ENCODE peak calls at places on chromosomes 6 and 20, in ten cellular contexts. Y, K, M, W, F, T, G, X, N and L are unnamed samples.
A peak's percentile ranks its signal among the peaks of the same experiment; 100 is the strongest.

GRCh38 chr20:24339179-24339578 is 130.2 kb upstream of the SYNDIG1 start:
- DNase-seq in Y (no peak), K (no peak), M (no peak), W (no peak), F (no peak), T (no peak), G (no peak), X (no peak), N (no peak), L (no peak)

GRCh38 chr6:91278416-91278815 is 691.5 kb upstream of the MAP3K7 start:
- DNase-seq in Y (no peak), K (no peak), M (no peak), W (no peak), F (no peak), T (no peak), G (no peak), X (no peak), N (no peak), L (no peak)

GRCh38 chr20:57659789-57660509 is 39.7 kb upstream of the ZBP1 start:
- DNase-seq in Y (no peak), K (peak; percentile 8), M (no peak), W (no peak), F (no peak), T (peak; percentile 42), G (peak; percentile 14), X (no peak), N (no peak), L (no peak)

GRCh38 chr6:9121551-9121950 is 686.2 kb upstream of the SLC35B3 start:
- DNase-seq in Y (no peak), K (no peak), M (no peak), W (no peak), F (peak; percentile 9), T (no peak), G (no peak), X (no peak), N (no peak), L (no peak)

GRCh38 chr20:53774487-53775203 is 181.0 kb upstream of the ZNF217 start:
- DNase-seq in Y (peak; percentile 51), K (no peak), M (no peak), W (no peak), F (peak; percentile 97), T (no peak), G (no peak), X (no peak), N (peak; percentile 96), L (peak; percentile 54)

GRCh38 chr6:106658469-106658868 is 29.1 kb downstream of the QRSL1 start:
- DNase-seq in Y (no peak), K (no peak), M (no peak), W (no peak), F (peak; percentile 6), T (no peak), G (no peak), X (peak; percentile 8), N (no peak), L (peak; percentile 3)

GRCh38 chr20:1773816-1774215 is 116.2 kb upstream of the SIRPG start:
- DNase-seq in Y (no peak), K (no peak), M (no peak), W (no peak), F (no peak), T (no peak), G (no peak), X (no peak), N (no peak), L (no peak)

GRCh38 chr6:108610270-108610839 is 49.6 kb downstream of the FOXO3 start:
- DNase-seq in Y (no peak), K (no peak), M (no peak), W (no peak), F (no peak), T (no peak), G (no peak), X (no peak), N (no peak), L (no peak)

GRCh38 chr6:82385961-82386360 is 22.3 kb downstream of the TPBG start:
- DNase-seq in Y (no peak), K (no peak), M (no peak), W (no peak), F (no peak), T (no peak), G (no peak), X (no peak), N (no peak), L (no peak)

GRCh38 chr6:158474961-158475343 is 84.9 kb upstream of the TMEM181 start:
- DNase-seq in Y (no peak), K (no peak), M (no peak), W (no peak), F (peak; percentile 22), T (no peak), G (no peak), X (no peak), N (peak; percentile 51), L (no peak)

GRCh38 chr20:50510706-50511401 is 671 bp downstream of the PTPN1 start:
- DNase-seq in Y (no peak), K (no peak), M (no peak), W (no peak), F (no peak), T (peak; percentile 64), G (peak; percentile 33), X (no peak), N (no peak), L (no peak)

GRCh38 chr20:61490721-61491120 is 238.7 kb downstream of the CDH4 start:
- DNase-seq in Y (no peak), K (no peak), M (no peak), W (no peak), F (no peak), T (no peak), G (no peak), X (no peak), N (no peak), L (no peak)

GRCh38 chr20:16005612-16006493 is 567.4 kb downstream of the KIF16B start:
- DNase-seq in Y (no peak), K (no peak), M (no peak), W (no peak), F (no peak), T (no peak), G (no peak), X (no peak), N (no peak), L (no peak)

GRCh38 chr20:24033151-24033550 is 44.6 kb upstream of the GGTLC1 start:
- DNase-seq in Y (no peak), K (no peak), M (no peak), W (no peak), F (no peak), T (no peak), G (no peak), X (no peak), N (no peak), L (no peak)

GRCh38 chr6:5238336-5238735 is 22.4 kb downstream of the LYRM4 start:
- DNase-seq in Y (no peak), K (no peak), M (no peak), W (no peak), F (no peak), T (no peak), G (no peak), X (no peak), N (no peak), L (no peak)

GRCh38 chr6:157107915-157108651 is 215.2 kb downstream of the TMEM242 start:
- DNase-seq in Y (no peak), K (no peak), M (no peak), W (no peak), F (peak; percentile 96), T (no peak), G (no peak), X (no peak), N (peak; percentile 44), L (no peak)

GRCh38 chr6:53579338-53579737 is 34.4 kb upstream of the GCLC start:
- DNase-seq in Y (no peak), K (no peak), M (no peak), W (no peak), F (no peak), T (no peak), G (no peak), X (no peak), N (no peak), L (no peak)

GRCh38 chr20:7989379-7989778 is 30.2 kb downstream of the TMX4 start:
- DNase-seq in Y (no peak), K (no peak), M (no peak), W (no peak), F (peak; percentile 12), T (no peak), G (no peak), X (no peak), N (no peak), L (no peak)

GRCh38 chr6:106477158-106477557 is 116.6 kb downstream of the CRYBG1 start:
- DNase-seq in Y (no peak), K (no peak), M (no peak), W (no peak), F (no peak), T (no peak), G (no peak), X (peak; percentile 26), N (no peak), L (no peak)

GRCh38 chr6:110939429-110939828 is 19.1 kb upstream of the GTF3C6 start:
- DNase-seq in Y (no peak), K (no peak), M (no peak), W (no peak), F (no peak), T (no peak), G (no peak), X (no peak), N (no peak), L (no peak)

GRCh38 chr6:134720353-134721094 is 229.4 kb downstream of the ALDH8A1 start:
- DNase-seq in Y (peak; percentile 59), K (no peak), M (no peak), W (no peak), F (peak; percentile 35), T (no peak), G (no peak), X (no peak), N (no peak), L (no peak)

GRCh38 chr6:82608777-82609176 is 245.2 kb downstream of the TPBG start:
- DNase-seq in Y (no peak), K (no peak), M (no peak), W (no peak), F (no peak), T (no peak), G (no peak), X (no peak), N (no peak), L (no peak)

GRCh38 chr6:88629838-88630462 is 333.5 kb downstream of the RNGTT start:
- DNase-seq in Y (no peak), K (peak; percentile 49), M (no peak), W (no peak), F (no peak), T (no peak), G (no peak), X (no peak), N (no peak), L (no peak)

GRCh38 chr6:22926613-22927348 is 357.4 kb downstream of the HDGFL1 start:
- DNase-seq in Y (peak; percentile 39), K (no peak), M (no peak), W (no peak), F (no peak), T (no peak), G (no peak), X (no peak), N (no peak), L (no peak)

GRCh38 chr6:147170269-147170668 is 33.9 kb upstream of the STXBP5 start:
- DNase-seq in Y (no peak), K (no peak), M (no peak), W (no peak), F (peak; percentile 98), T (no peak), G (no peak), X (no peak), N (peak; percentile 29), L (no peak)

GRCh38 chr6:130815200-130816071 is 11.8 kb upstream of the SMLR1 start:
- DNase-seq in Y (no peak), K (no peak), M (no peak), W (no peak), F (no peak), T (no peak), G (no peak), X (no peak), N (no peak), L (no peak)

GRCh38 chr20:46872315-46873211 is 22.1 kb upstream of the EYA2 start:
- DNase-seq in Y (no peak), K (no peak), M (no peak), W (no peak), F (peak; percentile 42), T (no peak), G (no peak), X (no peak), N (no peak), L (peak; percentile 13)

GRCh38 chr20:20167704-20168103 is 115.4 kb downstream of the CFAP61 start:
- DNase-seq in Y (no peak), K (no peak), M (no peak), W (no peak), F (no peak), T (no peak), G (no peak), X (no peak), N (no peak), L (no peak)